ENCODE peak calls at places on chromosomes 11 and 22, in eight cellular contexts. F is right lobe of liver, M is cardiac muscle cell, L is mesenchymal stem cell, A is mammary epithelial cell, H is PC-9, G is gastrocnemius medialis, U is heart right ventricle. R is an unnamed sample.
A peak's percentile ranks its signal among the peaks of the same experiment; 100 is the strongest.

GRCh38 chr11:88435405-88435804 is 97.9 kb upstream of the CTSC start:
- DNase-seq in H (no peak), G (no peak), U (no peak), A (no peak), F (no peak), L (no peak), M (no peak), R (no peak)

GRCh38 chr11:102012946-102013345 is 34.3 kb upstream of the CFAP300 start:
- DNase-seq in L (peak; percentile 47), G (no peak), M (no peak), F (no peak), A (no peak), H (peak; percentile 44), U (no peak), R (no peak)

GRCh38 chr22:20087319-20088262 is 7.5 kb downstream of the DGCR8 start:
- DNase-seq in F (no peak), U (no peak), L (no peak), A (no peak), M (no peak), G (no peak), H (no peak), R (no peak)

GRCh38 chr11:28808771-28809170 is 700.6 kb downstream of the METTL15 start:
- DNase-seq in M (no peak), U (no peak), H (no peak), F (no peak), G (no peak), A (peak; percentile 64), L (no peak), R (no peak)

GRCh38 chr22:17912942-17913704 is 111.2 kb downstream of the MICAL3 start:
- DNase-seq in A (no peak), U (no peak), M (no peak), H (no peak), G (peak; percentile 82), F (no peak), L (no peak), R (no peak)

GRCh38 chr11:30583505-30584280 is 2.5 kb downstream of the MPPED2 start:
- DNase-seq in M (no peak), A (no peak), U (peak; percentile 6), L (no peak), H (no peak), F (peak; percentile 43), G (no peak), R (peak; percentile 46)

GRCh38 chr22:46045459-46046298 is 68.7 kb upstream of the WNT7B start:
- DNase-seq in M (no peak), G (peak; percentile 79), A (no peak), H (no peak), U (no peak), F (peak; percentile 81), L (no peak), R (peak; percentile 70)

GRCh38 chr11:28632338-28632737 is 524.1 kb downstream of the METTL15 start:
- DNase-seq in G (no peak), U (no peak), H (no peak), L (no peak), F (no peak), A (peak; percentile 70), M (no peak), R (no peak)

GRCh38 chr11:112082729-112083128 is 3.8 kb downstream of the TIMM8B start:
- DNase-seq in G (peak; percentile 61), F (no peak), H (no peak), M (peak; percentile 12), L (peak; percentile 95), A (peak; percentile 31), U (peak; percentile 9), R (no peak)

GRCh38 chr11:69636512-69636866 is 4.5 kb upstream of the CCND1 start:
- DNase-seq in M (peak; percentile 98), L (peak; percentile 88), U (peak; percentile 88), F (peak; percentile 79), G (no peak), H (peak; percentile 73), A (no peak), R (peak; percentile 86)

GRCh38 chr22:19852177-19852781 is 2.4 kb downstream of the GNB1L start:
- DNase-seq in L (no peak), A (no peak), U (no peak), F (no peak), M (no peak), G (no peak), H (no peak), R (no peak)

GRCh38 chr11:87878373-87878779 is 296.9 kb downstream of the RAB38 start:
- DNase-seq in A (peak; percentile 13), M (peak; percentile 67), U (no peak), H (no peak), L (peak; percentile 30), G (no peak), F (no peak), R (no peak)

GRCh38 chr11:528815-529728 is 6.3 kb downstream of the HRAS start:
- DNase-seq in G (peak; percentile 44), U (no peak), A (no peak), L (no peak), H (no peak), M (no peak), F (no peak), R (peak; percentile 61)

GRCh38 chr22:23534851-23535717 is 45.0 kb downstream of the IGLL1 start:
- DNase-seq in G (no peak), L (no peak), A (no peak), F (peak; percentile 38), H (no peak), M (no peak), U (no peak), R (peak; percentile 60)
- H3K27ac ChIP-seq in G (no peak overlapping the region), L (no peak overlapping the region), A (no peak overlapping the region), F (no peak overlapping the region), H (no peak overlapping the region), M (peak overlapping the region; percentile 95), U (no peak overlapping the region), R (peak overlapping the region; percentile 68)

GRCh38 chr11:114293201-114293711 is 2.9 kb upstream of the NNMT start:
- DNase-seq in F (no peak), U (no peak), A (peak; percentile 49), L (no peak), H (no peak), G (no peak), M (no peak), R (no peak)

GRCh38 chr11:114289779-114290178 is 6.4 kb upstream of the NNMT start:
- DNase-seq in F (no peak), M (no peak), L (no peak), G (no peak), A (no peak), H (no peak), U (no peak), R (no peak)

GRCh38 chr11:114290503-114291239 is 5.5 kb upstream of the NNMT start:
- DNase-seq in M (no peak), G (no peak), U (no peak), H (no peak), L (peak; percentile 63), A (no peak), F (no peak), R (no peak)

GRCh38 chr11:114291847-114292680 is 4.1 kb upstream of the NNMT start:
- DNase-seq in F (no peak), U (no peak), H (no peak), A (peak; percentile 45), M (peak; percentile 85), G (no peak), L (peak; percentile 86), R (no peak)

DNA sequence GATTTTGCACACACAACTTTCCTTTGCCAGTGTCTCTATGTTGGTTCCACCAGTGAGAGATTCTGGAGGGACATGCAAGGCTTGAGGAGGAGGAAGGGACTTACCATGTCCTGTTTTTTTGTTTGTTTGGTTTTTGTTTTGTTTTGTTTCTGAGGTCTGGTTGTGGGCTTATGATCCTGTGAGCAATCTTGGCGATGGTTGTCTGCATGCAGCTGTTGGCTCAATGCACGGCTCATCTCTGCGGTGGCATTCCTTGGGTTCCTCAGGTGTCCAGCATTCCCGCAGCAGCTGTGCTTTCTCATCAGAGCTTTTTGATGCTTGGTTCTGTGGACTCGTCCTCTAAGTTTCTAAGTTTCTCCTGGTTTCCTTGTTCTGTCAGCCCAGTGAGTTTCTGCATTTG is 4.8 kb upstream of the NNMT start:
- DNase-seq in G (no peak), A (no peak), U (no peak), L (peak; percentile 92), F (no peak), H (no peak), M (peak; percentile 85), R (no peak)
- H3K4me3 ChIP-seq in G (peak overlapping the region; percentile 21), A (no peak overlapping the region), U (peak overlapping the region; percentile 1), L (no peak overlapping the region), F (peak overlapping the region; percentile 39), H (no peak overlapping the region), M (no peak overlapping the region), R (peak overlapping the region; percentile 36)

GRCh38 chr11:74017631-74018030 is 8.7 kb upstream of the UCP3 start:
- DNase-seq in F (no peak), U (no peak), A (no peak), H (no peak), G (no peak), M (no peak), L (no peak), R (no peak)

GRCh38 chr11:74013141-74013540 is 4.3 kb upstream of the UCP3 start:
- DNase-seq in U (no peak), A (no peak), H (no peak), G (no peak), M (no peak), F (no peak), L (no peak), R (no peak)

GRCh38 chr11:74012072-74012809 is 3.4 kb upstream of the UCP3 start:
- DNase-seq in A (no peak), G (no peak), H (no peak), F (no peak), L (no peak), M (no peak), U (no peak), R (no peak)

GRCh38 chr11:74015919-74016684 is 7.2 kb upstream of the UCP3 start:
- DNase-seq in H (no peak), G (no peak), M (no peak), A (no peak), L (no peak), U (no peak), F (no peak), R (no peak)

DNA sequence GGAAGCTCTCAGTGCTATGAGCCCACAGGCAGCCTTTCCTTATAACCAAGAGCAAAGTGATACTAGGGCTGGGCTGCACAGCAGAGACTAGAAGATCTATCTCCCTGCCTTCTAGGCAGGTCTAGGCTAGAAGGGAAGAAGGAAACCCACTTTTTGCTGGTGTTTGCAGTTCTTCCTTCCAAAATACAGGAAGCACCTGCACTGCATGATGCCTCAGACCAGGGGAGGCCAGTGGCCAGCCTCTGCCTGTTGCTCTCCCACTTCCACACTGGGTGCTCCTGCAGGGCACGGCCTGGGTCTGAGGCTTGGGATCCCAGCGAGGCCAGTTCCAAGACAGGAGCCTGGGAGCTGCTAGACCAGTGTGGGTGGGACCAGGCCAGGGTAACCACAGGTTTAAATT is 6.0 kb upstream of the UCP3 start:
- DNase-seq in A (no peak), M (no peak), U (no peak), F (no peak), L (no peak), H (no peak), G (no peak), R (no peak)
- H3K4me1 ChIP-seq in A (peaks cover 9% of the 10 kb centered on the region), M (peaks cover 27% of the 10 kb centered on the region), U (peaks cover 65% of the 10 kb centered on the region), F (no peaks in the 10 kb centered on the region), L (peaks cover 8% of the 10 kb centered on the region), H (peaks cover 25% of the 10 kb centered on the region), G (peaks cover 51% of the 10 kb centered on the region), R (peaks cover 25% of the 10 kb centered on the region)

DNA sequence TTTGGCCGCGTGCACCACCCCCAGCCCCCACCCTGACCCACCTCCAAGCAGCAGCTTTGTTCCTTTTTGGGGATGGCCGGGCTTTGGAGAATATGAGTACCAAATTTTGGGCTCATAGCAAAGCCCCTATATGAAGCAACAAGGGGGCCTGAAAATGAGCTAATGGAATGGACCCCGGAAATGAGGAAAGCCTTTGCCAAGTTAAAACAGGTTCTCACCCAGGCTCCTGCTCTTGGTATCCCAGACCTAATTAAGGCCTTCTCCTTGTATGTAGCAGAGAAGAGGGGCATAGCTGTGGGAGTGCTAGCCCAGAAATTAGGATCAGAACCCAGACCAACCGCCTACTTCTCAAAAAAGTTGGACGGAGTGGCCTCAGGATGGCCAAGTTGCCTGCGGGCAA is 87.0 kb downstream of the PIWIL4 start:
- DNase-seq in L (no peak), M (no peak), F (no peak), G (no peak), U (no peak), H (no peak), A (no peak), R (no peak)
- H3K27ac ChIP-seq in L (no peak overlapping the region), M (no peak overlapping the region), F (no peak overlapping the region), G (no peak overlapping the region), U (no peak overlapping the region), H (no peak overlapping the region), A (no peak overlapping the region), R (no peak overlapping the region)